ENCODE peak calls at places on chromosomes 11 and 22, in five cellular contexts. A is GM10248, F is brain microvascular endothelial cell, P is choroid plexus epithelial cell, D is GM20000. X is an unnamed sample.
A peak's percentile ranks its signal among the peaks of the same experiment; 100 is the strongest.

GRCh38 chr22:22817468-22818201 is 70.0 kb upstream of the IGLL5 start:
- DNase-seq in F (no peak), A (no peak), P (no peak), D (no peak), X (no peak)

GRCh38 chr11:97109078-97109477 is 719.3 kb downstream of the JRKL start:
- DNase-seq in F (no peak), D (no peak), P (no peak), A (no peak), X (no peak)

GRCh38 chr22:42442746-42443145 is 10.5 kb upstream of the NFAM1 start:
- DNase-seq in D (no peak), A (no peak), P (no peak), F (no peak), X (no peak)

GRCh38 chr22:49018601-49019000 is 809.1 kb downstream of the BRD1 start:
- DNase-seq in P (no peak), D (no peak), A (no peak), F (no peak), X (no peak)

GRCh38 chr22:46791201-46791731 is 28.8 kb downstream of the TBC1D22A start:
- DNase-seq in P (peak; percentile 80), F (peak; percentile 75), A (no peak), D (peak; percentile 61), X (no peak)

GRCh38 chr11:19864141-19865120 is 151.8 kb downstream of the NAV2 start:
- DNase-seq in A (no peak), F (peak; percentile 44), D (no peak), P (peak; percentile 14), X (no peak)

GRCh38 chr22:20092477-20092854 is 12.4 kb downstream of the DGCR8 start:
- DNase-seq in D (no peak), P (no peak), F (no peak), A (no peak), X (no peak)

GRCh38 chr22:17119481-17120202 is 1.5 kb downstream of the TMEM121B start:
- DNase-seq in F (no peak), P (peak; percentile 16), A (no peak), D (no peak), X (peak; percentile 23)

GRCh38 chr11:118878187-118878586 is 5.5 kb upstream of the CXCR5 start:
- DNase-seq in P (no peak), A (no peak), F (no peak), D (no peak), X (no peak)

GRCh38 chr11:93740031-93740801 is 1.1 kb downstream of the TAF1D start:
- DNase-seq in A (no peak), P (peak; percentile 55), F (no peak), D (no peak), X (no peak)

GRCh38 chr11:7546324-7546791 is 32.6 kb downstream of the PPFIBP2 start:
- DNase-seq in A (no peak), F (no peak), P (no peak), D (no peak), X (no peak)

GRCh38 chr22:46815896-46816721 is 53.7 kb downstream of the TBC1D22A start:
- DNase-seq in F (no peak), A (no peak), D (no peak), P (peak; percentile 64), X (peak; percentile 47)

GRCh38 chr11:84476581-84476980 is 1150.6 kb downstream of the DLG2 start:
- DNase-seq in A (no peak), F (peak; percentile 85), D (no peak), P (peak; percentile 48), X (no peak)

GRCh38 chr11:12727556-12728070 is 53.4 kb downstream of the TEAD1 start:
- DNase-seq in P (peak; percentile 78), A (no peak), D (no peak), F (peak; percentile 77), X (no peak)

GRCh38 chr22:29994941-29995340 is 85.3 kb upstream of the HORMAD2 start:
- DNase-seq in A (no peak), F (peak; percentile 56), P (peak; percentile 76), D (no peak), X (no peak)

GRCh38 chr11:71309611-71310010 is 57.2 kb upstream of the SHANK2 start:
- DNase-seq in P (no peak), F (no peak), D (no peak), A (no peak), X (no peak)

GRCh38 chr11:12163181-12163841 is 52.9 kb downstream of the MICAL2 start:
- DNase-seq in F (peak; percentile 85), A (no peak), P (peak; percentile 90), D (no peak), X (no peak)

GRCh38 chr11:129643031-129643721 is 172.5 kb upstream of the TMEM45B start:
- DNase-seq in P (peak; percentile 65), A (no peak), F (peak; percentile 34), D (no peak), X (peak; percentile 51)

GRCh38 chr22:21758056-21758455 is 22.5 kb upstream of the YPEL1 start:
- DNase-seq in D (no peak), A (no peak), P (no peak), F (no peak), X (no peak)

GRCh38 chr11:125772834-125773505 is 5.7 kb downstream of the PATE2 start:
- DNase-seq in A (no peak), P (peak; percentile 60), F (peak; percentile 50), D (no peak), X (no peak)

GRCh38 chr11:68032997-68033707 is 2.7 kb downstream of the NDUFS8 start:
- DNase-seq in F (no peak), P (no peak), D (no peak), A (no peak), X (no peak)

GRCh38 chr11:60699282-60699681 is at the start of gene MS4A8:
- DNase-seq in F (no peak), P (peak; percentile 4), D (no peak), A (no peak), X (peak; percentile 92)

GRCh38 chr22:47623740-47624103 is 861.3 kb downstream of the TBC1D22A start:
- DNase-seq in D (no peak), F (no peak), P (no peak), A (no peak), X (no peak)

DNA sequence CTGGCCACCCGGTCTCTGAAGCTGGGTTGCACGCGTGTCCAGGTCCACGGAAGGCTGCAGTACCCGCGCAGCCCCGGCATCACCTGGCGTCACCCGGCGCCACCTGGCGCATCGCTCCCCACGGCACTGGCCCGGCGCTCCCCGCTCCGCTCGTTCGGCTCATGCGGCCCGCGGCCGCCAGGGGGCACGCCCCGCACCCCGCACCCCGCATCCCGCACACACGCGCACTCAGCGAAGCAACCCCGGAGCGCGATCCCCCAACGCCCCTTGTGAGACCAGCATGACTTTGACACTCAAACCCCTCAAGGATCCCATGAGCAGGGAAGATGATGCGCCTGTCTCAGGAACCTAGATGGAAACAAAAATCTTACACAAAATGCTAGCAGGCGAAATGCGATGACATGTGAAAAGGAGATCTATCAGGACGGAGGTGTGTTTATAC is 11.9 kb downstream of the B3GNT6 start:
- DNase-seq in F (no peak), P (peak; percentile 23), A (peak; percentile 75), D (peak; percentile 84), X (peak; percentile 50)
- TF ChIP-seq CTCF in F (peak; percentile 52), P (peak; percentile 56), A (peak; percentile 57), D (peak; percentile 64), X (peak; percentile 80)

GRCh38 chr11:64878494-64879225 is at the start of gene EHD1:
- DNase-seq in P (peak; percentile 98), D (peak; percentile 100), A (peak; percentile 100), F (peak; percentile 95), X (peak; percentile 100)
- TF ChIP-seq CTCF in P (peak; percentile 60), D (peak; percentile 88), A (peak; percentile 79), F (peak; percentile 63), X (peak; percentile 74)

DNA sequence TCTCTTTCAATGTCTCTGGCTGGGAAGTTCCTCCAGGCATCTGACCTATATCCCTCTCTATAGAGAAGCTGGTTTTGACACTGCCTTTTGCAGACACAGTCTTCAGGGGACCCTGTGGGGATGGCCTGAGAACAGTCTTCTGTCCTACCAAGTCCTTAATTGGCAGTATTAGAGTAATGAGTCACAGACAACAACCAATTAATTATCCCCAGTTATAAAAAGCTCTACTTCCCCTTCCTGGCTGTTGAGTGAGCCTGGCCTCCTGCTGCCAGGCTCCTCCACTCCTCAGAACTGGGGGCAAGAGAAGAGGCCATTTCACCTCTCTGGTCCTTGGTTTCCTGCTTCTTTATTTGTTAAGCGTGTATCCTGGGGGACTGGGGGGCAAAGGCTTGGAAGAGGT is 41.2 kb upstream of the KLHL35 start:
- DNase-seq in P (no peak), F (no peak), D (no peak), A (no peak), X (peak; percentile 41)
- TF ChIP-seq CTCF in P (no peak), F (no peak), D (no peak), A (no peak), X (no peak)

DNA sequence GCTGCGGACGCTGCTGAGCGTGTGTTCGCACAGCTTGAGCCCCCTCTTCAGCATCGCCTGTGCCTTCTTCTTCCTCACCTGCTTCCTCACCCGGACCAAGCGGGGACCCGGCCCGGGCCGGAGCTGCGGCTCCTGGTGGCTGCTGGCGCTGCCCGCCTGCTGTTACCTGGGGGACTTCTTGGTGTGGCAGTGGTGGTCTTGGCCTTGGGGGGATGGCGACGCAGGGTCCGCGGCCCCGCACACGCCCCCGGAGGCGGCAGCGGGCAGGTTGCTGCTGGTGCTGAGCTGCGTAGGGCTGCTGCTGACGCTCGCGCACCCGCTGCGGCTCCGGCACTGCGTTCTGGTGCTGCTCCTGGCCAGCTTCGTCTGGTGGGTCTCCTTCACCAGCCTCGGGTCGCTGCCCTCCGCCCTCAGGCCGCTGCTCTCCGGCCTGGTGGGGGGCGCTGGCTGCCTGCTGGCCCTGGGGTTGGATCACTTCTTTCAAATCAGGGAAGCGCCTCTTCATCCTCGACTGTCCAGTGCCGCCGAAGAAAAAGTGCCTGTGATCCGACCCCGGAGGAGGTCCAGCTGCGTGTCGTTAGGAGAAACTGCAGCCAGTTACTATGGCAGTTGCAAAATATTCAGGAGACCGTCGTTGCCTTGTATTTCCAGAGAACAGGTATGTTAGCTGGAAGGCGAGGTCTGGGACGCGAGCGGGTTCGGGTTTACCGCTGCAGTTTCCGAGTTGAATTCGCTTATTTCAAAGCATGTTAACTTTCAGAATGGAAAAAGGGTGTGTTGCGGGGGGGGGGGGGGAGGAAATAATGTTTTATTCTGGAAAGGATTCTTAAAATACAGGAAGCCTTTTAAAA is 1.0 kb downstream of the PDE3B start:
- DNase-seq in D (peak; percentile 11), A (peak; percentile 45), F (no peak), P (peak; percentile 23), X (peak; percentile 15)
- TF ChIP-seq CTCF in D (no peak), A (no peak), F (no peak), P (no peak), X (no peak)

GRCh38 chr11:62591448-62592215 is at the start of gene TUT1:
- DNase-seq in D (peak; percentile 88), F (peak; percentile 98), A (peak; percentile 91), P (peak; percentile 100), X (peak; percentile 100)
- TF ChIP-seq CTCF in D (no peak), F (no peak), A (no peak), P (no peak), X (peak; percentile 20)

X was measured in A673.